ENCODE peak calls at places on chromosomes 16 and 17, in eight cellular contexts. N is HCT116, V is heart right ventricle, R is prostate gland, F is pancreas, M is transverse colon, X is body of pancreas, W is testis. Z is an unnamed sample. For H3K4me1, H3K36me3 and H3K27me3, the result is how much of the 10 kb centered on the place peaks cover.

GRCh38 chr17:48578616-48579560 is 738 bp upstream of the HOXB4 start:
- DNase-seq in F (no peak), R (no peak), V (no peak), W (no peak), X (no peak), N (no peak), M (no peak), Z (no peak)

GRCh38 chr16:66701061-66701460 is 4.5 kb upstream of the CMTM4 start:
- DNase-seq in V (no peak), N (no peak), M (no peak), X (no peak), R (no peak), F (no peak), W (no peak), Z (no peak)

GRCh38 chr17:47192549-47192948 is 3.5 kb upstream of the CDC27 start:
- DNase-seq in W (no peak), N (no peak), M (no peak), V (no peak), R (no peak), F (no peak), X (no peak), Z (no peak)

GRCh38 chr17:34825102-34825501 is 136.2 kb downstream of the CCT6B start:
- DNase-seq in X (no peak), M (no peak), F (no peak), N (no peak), R (no peak), V (no peak), W (no peak), Z (no peak)

GRCh38 chr17:6539871-6540270 is 16.5 kb downstream of the PITPNM3 start:
- DNase-seq in V (no peak), F (peak), R (no peak), X (no peak), M (no peak), W (no peak), N (no peak), Z (no peak)

GRCh38 chr16:81864646-81865382 is 85.7 kb downstream of the PLCG2 start:
- DNase-seq in V (no peak), M (no peak), N (no peak), X (no peak), R (no peak), W (no peak), F (no peak), Z (no peak)

GRCh38 chr17:76981545-76982295 is 113.5 kb downstream of the MGAT5B start:
- DNase-seq in W (no peak), F (no peak), V (no peak), M (no peak), N (no peak), R (no peak), X (no peak), Z (no peak)

GRCh38 chr16:70589998-70590471 is 56.3 kb upstream of the IL34 start:
- DNase-seq in F (no peak), M (no peak), W (peak), V (peak), R (no peak), N (no peak), X (peak), Z (no peak)

GRCh38 chr16:77788196-77789084 is at the start of gene VAT1L:
- DNase-seq in N (no peak), M (no peak), V (peak), X (peak), R (no peak), W (peak), F (peak), Z (no peak)

GRCh38 chr17:65027305-65027704 is 29.2 kb downstream of the GNA13 start:
- DNase-seq in N (peak), X (no peak), V (no peak), R (no peak), M (no peak), F (no peak), W (no peak), Z (peak)

GRCh38 chr17:65022137-65022536 is 34.4 kb downstream of the GNA13 start:
- DNase-seq in V (no peak), N (no peak), F (no peak), R (no peak), X (no peak), M (no peak), W (no peak), Z (no peak)

GRCh38 chr17:65023791-65024190 is 32.7 kb downstream of the GNA13 start:
- DNase-seq in M (no peak), V (no peak), W (no peak), R (no peak), F (no peak), X (no peak), N (no peak), Z (peak)

GRCh38 chr17:65022751-65023421 is 33.7 kb downstream of the GNA13 start:
- DNase-seq in M (no peak), X (no peak), N (peak), R (no peak), F (no peak), W (no peak), V (no peak), Z (no peak)

GRCh38 chr17:65025288-65025687 is 31.3 kb downstream of the GNA13 start:
- DNase-seq in X (no peak), R (no peak), V (no peak), N (no peak), W (no peak), M (no peak), F (no peak), Z (no peak)
- H3K4me1 ChIP-seq in X (under half), R (under half), V (under half), N (under half), W (under half), M (half or more), F (under half), Z (under half)

DNA sequence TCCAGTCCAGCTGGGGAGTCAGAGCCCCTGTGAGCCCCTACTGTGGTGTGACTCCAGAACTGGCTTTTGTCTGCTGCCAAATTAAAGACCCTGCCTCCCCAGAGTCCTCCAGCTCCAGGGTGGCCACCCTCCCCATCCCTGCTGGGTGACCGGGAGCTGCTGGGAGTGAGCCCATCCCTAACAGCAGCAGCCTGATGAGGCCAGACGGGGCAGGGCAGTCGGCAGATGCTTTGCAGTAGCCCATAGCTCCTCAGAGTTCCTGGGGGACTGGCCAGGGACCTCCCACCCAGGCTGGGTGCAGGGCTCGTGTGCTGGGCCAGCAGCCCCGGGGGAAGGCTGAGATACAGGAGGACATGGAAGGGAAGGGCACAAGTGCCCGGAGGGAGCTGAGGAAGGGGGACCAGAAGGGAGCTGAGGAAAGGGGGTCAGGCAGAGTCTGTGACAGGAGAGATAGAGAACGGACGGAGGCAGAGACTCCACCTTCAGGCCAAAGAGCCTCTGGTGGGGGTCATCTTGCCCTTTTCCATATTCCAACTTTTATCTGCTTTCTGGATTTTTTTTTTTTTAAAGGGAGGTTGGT is 12.7 kb upstream of the MRPS23 start:
- DNase-seq in X (no peak), N (no peak), V (no peak), R (no peak), F (no peak), M (no peak), W (no peak), Z (no peak)
- H3K36me3 ChIP-seq in X (under half), N (under half), V (under half), R (under half), F (under half), M (under half), W (under half), Z (under half)

DNA sequence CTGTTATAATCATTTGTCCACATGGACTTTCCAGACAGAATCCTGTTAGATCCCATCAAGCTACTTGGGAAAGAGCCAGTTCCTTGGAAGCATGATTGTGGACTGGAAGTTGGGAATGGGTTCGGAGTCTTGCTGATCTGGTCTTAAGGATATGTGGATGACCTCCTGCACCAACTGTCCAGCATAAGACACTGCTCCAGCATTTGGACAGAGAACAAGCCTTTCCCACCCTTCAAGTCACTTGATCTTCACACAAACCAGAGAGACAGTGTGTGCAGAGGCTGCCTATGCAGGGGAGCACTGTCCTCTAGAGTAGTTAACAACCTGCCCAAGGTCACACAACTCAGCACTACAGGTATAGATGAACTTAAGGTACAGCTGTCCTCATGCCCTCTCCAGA is 5.8 kb upstream of the MT1B start:
- DNase-seq in F (no peak), V (no peak), X (no peak), W (no peak), N (no peak), R (no peak), M (no peak), Z (no peak)
- H3K27me3 ChIP-seq in F (under half), V (under half), X (under half), W (under half), N (under half), R (under half), M (half or more), Z (under half)

GRCh38 chr16:682493-683395 is 1.4 kb downstream of the JMJD8 start:
- DNase-seq in V (no peak), R (no peak), X (no peak), M (no peak), W (no peak), N (no peak), F (no peak), Z (no peak)

GRCh38 chr16:684961-685696 is 995 bp upstream of the JMJD8 start:
- DNase-seq in X (no peak), N (no peak), R (no peak), M (no peak), F (no peak), V (no peak), W (no peak), Z (no peak)

GRCh38 chr16:685967-686366 is 1.8 kb upstream of the JMJD8 start:
- DNase-seq in W (no peak), F (no peak), M (peak), V (no peak), N (no peak), R (no peak), X (peak), Z (peak)

GRCh38 chr16:683396-684066 is 603 bp downstream of the JMJD8 start:
- DNase-seq in V (no peak), N (no peak), X (no peak), W (no peak), R (no peak), F (no peak), M (no peak), Z (no peak)

GRCh38 chr16:684067-684794 is at the start of gene JMJD8:
- DNase-seq in R (peak), X (peak), F (peak), M (peak), W (peak), V (peak), N (peak), Z (peak)
- H3K4me1 ChIP-seq in R (under half), X (half or more), F (under half), M (under half), W (under half), V (under half), N (half or more), Z (under half)

GRCh38 chr17:143785-144281 is 6.5 kb downstream of the SCGB1C2 start:
- DNase-seq in N (peak), W (peak), M (peak), R (peak), V (peak), X (peak), F (peak), Z (peak)

GRCh38 chr17:144936-145670 is 7.7 kb downstream of the SCGB1C2 start:
- DNase-seq in F (peak), R (peak), V (peak), N (no peak), M (no peak), W (peak), X (no peak), Z (no peak)

GRCh38 chr17:146546-146945 is 9.2 kb downstream of the SCGB1C2 start:
- DNase-seq in W (no peak), V (no peak), X (no peak), N (no peak), F (peak), M (no peak), R (no peak), Z (peak)

GRCh38 chr17:146983-147761 is 9.8 kb downstream of the SCGB1C2 start:
- DNase-seq in V (peak), W (peak), M (no peak), R (no peak), X (no peak), F (peak), N (no peak), Z (peak)

GRCh38 chr17:145671-146541 is 8.5 kb downstream of the SCGB1C2 start:
- DNase-seq in F (peak), V (peak), X (no peak), M (no peak), W (peak), N (no peak), R (peak), Z (peak)
- H3K36me3 ChIP-seq in F (under half), V (under half), X (under half), M (under half), W (under half), N (under half), R (under half), Z (under half)

DNA sequence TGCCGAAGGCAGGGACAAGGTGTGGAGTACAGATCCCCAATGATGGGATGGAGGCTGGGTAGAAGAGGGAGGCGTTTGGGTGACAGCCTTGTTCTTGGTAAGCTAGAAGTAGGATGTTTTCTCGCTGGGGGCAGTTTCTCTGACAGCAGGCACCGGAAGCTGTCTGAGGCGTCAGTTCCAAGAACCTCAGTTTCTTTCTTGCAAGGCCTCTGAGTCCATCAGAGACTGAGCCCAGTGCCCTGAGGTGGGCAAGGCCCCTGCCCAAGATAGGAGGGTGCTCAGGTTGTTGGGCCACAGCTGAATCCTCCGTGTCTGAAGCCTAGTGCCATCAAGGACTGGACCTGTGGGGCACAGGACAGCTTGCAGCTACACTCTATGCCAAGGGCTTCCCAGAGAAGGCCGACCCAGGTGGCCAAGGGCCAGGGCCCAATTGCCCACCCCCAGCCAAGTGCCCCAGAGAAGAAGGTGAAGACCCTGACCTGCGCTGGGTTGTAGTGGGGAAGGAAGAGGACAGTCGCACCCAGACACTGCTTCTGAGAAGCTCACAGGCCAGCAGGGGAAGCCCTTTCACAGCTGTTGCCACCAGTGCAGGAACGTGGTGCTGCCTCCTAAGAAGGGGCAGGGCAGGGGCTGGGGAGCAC is 13.1 kb downstream of the CYB5D2 start:
- DNase-seq in V (no peak), M (no peak), X (no peak), F (no peak), R (no peak), N (no peak), W (no peak), Z (no peak)
- H3K27me3 ChIP-seq in V (under half), M (under half), X (under half), F (under half), R (under half), N (under half), W (under half), Z (under half)